ENCODE peak calls at places on chromosomes 1 and 21, in ten cellular contexts. One of them, this sample, is unnamed.
A peak's percentile ranks its signal among the peaks of the same experiment; 100 is the strongest.

GRCh38 chr1:30762152-30762930 is 4.8 kb upstream of the LAPTM5 start:
- DNase-seq in GM23338: no peak
- DNase-seq in GM23248: no peak
- DNase-seq in osteoblast: peak; percentile 13
- DNase-seq in neural progenitor cell: no peak
- DNase-seq in OCI-LY7: no peak
- DNase-seq in HCT116: no peak
- DNase-seq in PC-9: no peak
- DNase-seq in IMR-90: no peak
- DNase-seq in K562: no peak
- DNase-seq in this sample: no peak

GRCh38 chr1:161921990-161922389 is 101.7 kb downstream of the OLFML2B start:
- DNase-seq in GM23248: peak; percentile 83
- DNase-seq in PC-9: no peak
- DNase-seq in IMR-90: peak; percentile 68
- DNase-seq in K562: no peak
- DNase-seq in osteoblast: no peak
- DNase-seq in GM23338: no peak
- DNase-seq in OCI-LY7: no peak
- DNase-seq in neural progenitor cell: no peak
- DNase-seq in HCT116: no peak
- DNase-seq in this sample: peak; percentile 61

GRCh38 chr21:42427809-42428419 is 24.2 kb downstream of the UBASH3A start:
- DNase-seq in IMR-90: no peak
- DNase-seq in PC-9: no peak
- DNase-seq in GM23338: no peak
- DNase-seq in HCT116: no peak
- DNase-seq in OCI-LY7: no peak
- DNase-seq in neural progenitor cell: no peak
- DNase-seq in osteoblast: no peak
- DNase-seq in K562: no peak
- DNase-seq in GM23248: no peak
- DNase-seq in this sample: no peak

GRCh38 chr1:14597343-14598006 is 1.0 kb upstream of the KAZN start:
- DNase-seq in GM23338: peak; percentile 81
- DNase-seq in osteoblast: no peak
- DNase-seq in K562: no peak
- DNase-seq in HCT116: no peak
- DNase-seq in PC-9: no peak
- DNase-seq in neural progenitor cell: peak; percentile 56
- DNase-seq in GM23248: no peak
- DNase-seq in OCI-LY7: no peak
- DNase-seq in IMR-90: no peak
- DNase-seq in this sample: no peak

GRCh38 chr1:228334226-228334935 is 72.3 kb downstream of the TRIM11 start:
- DNase-seq in GM23248: no peak
- DNase-seq in IMR-90: no peak
- DNase-seq in osteoblast: peak; percentile 52
- DNase-seq in GM23338: no peak
- DNase-seq in HCT116: no peak
- DNase-seq in OCI-LY7: no peak
- DNase-seq in K562: no peak
- DNase-seq in PC-9: no peak
- DNase-seq in neural progenitor cell: no peak
- DNase-seq in this sample: no peak

GRCh38 chr1:151047591-151047924 is at the start of gene C1orf56:
- DNase-seq in HCT116: no peak
- DNase-seq in neural progenitor cell: peak; percentile 84
- DNase-seq in PC-9: no peak
- DNase-seq in GM23248: peak; percentile 82
- DNase-seq in K562: peak; percentile 73
- DNase-seq in IMR-90: peak; percentile 60
- DNase-seq in osteoblast: peak; percentile 95
- DNase-seq in GM23338: peak; percentile 88
- DNase-seq in OCI-LY7: no peak
- DNase-seq in this sample: peak; percentile 66

GRCh38 chr1:248243204-248243603 is 12.0 kb downstream of the OR2M4 start:
- DNase-seq in K562: peak; percentile 23
- DNase-seq in PC-9: no peak
- DNase-seq in IMR-90: peak; percentile 3
- DNase-seq in GM23248: peak; percentile 61
- DNase-seq in HCT116: no peak
- DNase-seq in GM23338: peak; percentile 61
- DNase-seq in neural progenitor cell: peak; percentile 15
- DNase-seq in OCI-LY7: peak; percentile 46
- DNase-seq in osteoblast: peak; percentile 62
- DNase-seq in this sample: peak; percentile 15

GRCh38 chr1:49163041-49163440 is 386.4 kb upstream of the BEND5 start:
- DNase-seq in IMR-90: no peak
- DNase-seq in OCI-LY7: no peak
- DNase-seq in neural progenitor cell: no peak
- DNase-seq in HCT116: no peak
- DNase-seq in GM23248: peak; percentile 29
- DNase-seq in PC-9: no peak
- DNase-seq in K562: no peak
- DNase-seq in osteoblast: no peak
- DNase-seq in GM23338: no peak
- DNase-seq in this sample: no peak

GRCh38 chr1:32774950-32775634 is 42.1 kb downstream of the YARS1 start:
- DNase-seq in osteoblast: no peak
- DNase-seq in K562: no peak
- DNase-seq in neural progenitor cell: no peak
- DNase-seq in PC-9: peak; percentile 59
- DNase-seq in HCT116: no peak
- DNase-seq in IMR-90: peak; percentile 61
- DNase-seq in GM23338: no peak
- DNase-seq in OCI-LY7: no peak
- DNase-seq in GM23248: peak; percentile 63
- DNase-seq in this sample: peak; percentile 61

GRCh38 chr1:209246660-209247059 is 336.9 kb upstream of the CAMK1G start:
- DNase-seq in neural progenitor cell: no peak
- DNase-seq in K562: no peak
- DNase-seq in OCI-LY7: no peak
- DNase-seq in PC-9: no peak
- DNase-seq in osteoblast: peak; percentile 88
- DNase-seq in IMR-90: peak; percentile 5
- DNase-seq in HCT116: no peak
- DNase-seq in GM23338: no peak
- DNase-seq in GM23248: peak; percentile 16
- DNase-seq in this sample: peak; percentile 37

GRCh38 chr1:98003442-98003841 is 82.6 kb upstream of the DPYD start:
- DNase-seq in K562: no peak
- DNase-seq in PC-9: no peak
- DNase-seq in neural progenitor cell: no peak
- DNase-seq in osteoblast: no peak
- DNase-seq in OCI-LY7: no peak
- DNase-seq in IMR-90: no peak
- DNase-seq in HCT116: no peak
- DNase-seq in GM23338: no peak
- DNase-seq in GM23248: no peak
- DNase-seq in this sample: no peak

GRCh38 chr1:15941899-15942660 is 33.8 kb downstream of the ZBTB17 start:
- DNase-seq in neural progenitor cell: no peak
- DNase-seq in IMR-90: no peak
- DNase-seq in GM23248: no peak
- DNase-seq in osteoblast: peak; percentile 81
- DNase-seq in OCI-LY7: no peak
- DNase-seq in GM23338: no peak
- DNase-seq in PC-9: no peak
- DNase-seq in HCT116: no peak
- DNase-seq in K562: no peak
- DNase-seq in this sample: no peak

GRCh38 chr1:15944308-15945010 is 31.4 kb downstream of the ZBTB17 start:
- DNase-seq in HCT116: no peak
- DNase-seq in GM23338: peak; percentile 52
- DNase-seq in K562: no peak
- DNase-seq in osteoblast: peak; percentile 69
- DNase-seq in GM23248: no peak
- DNase-seq in OCI-LY7: no peak
- DNase-seq in neural progenitor cell: no peak
- DNase-seq in IMR-90: no peak
- DNase-seq in PC-9: no peak
- DNase-seq in this sample: no peak

GRCh38 chr1:15941044-15941840 is 34.7 kb downstream of the ZBTB17 start:
- DNase-seq in K562: no peak
- DNase-seq in GM23248: no peak
- DNase-seq in neural progenitor cell: no peak
- DNase-seq in PC-9: no peak
- DNase-seq in osteoblast: peak; percentile 63
- DNase-seq in GM23338: no peak
- DNase-seq in HCT116: no peak
- DNase-seq in OCI-LY7: no peak
- DNase-seq in IMR-90: no peak
- DNase-seq in this sample: no peak

GRCh38 chr1:15943515-15944307 is 32.2 kb downstream of the ZBTB17 start:
- DNase-seq in OCI-LY7: no peak
- DNase-seq in IMR-90: no peak
- DNase-seq in neural progenitor cell: no peak
- DNase-seq in GM23338: no peak
- DNase-seq in GM23248: no peak
- DNase-seq in K562: no peak
- DNase-seq in PC-9: no peak
- DNase-seq in HCT116: no peak
- DNase-seq in osteoblast: peak; percentile 66
- DNase-seq in this sample: no peak

DNA sequence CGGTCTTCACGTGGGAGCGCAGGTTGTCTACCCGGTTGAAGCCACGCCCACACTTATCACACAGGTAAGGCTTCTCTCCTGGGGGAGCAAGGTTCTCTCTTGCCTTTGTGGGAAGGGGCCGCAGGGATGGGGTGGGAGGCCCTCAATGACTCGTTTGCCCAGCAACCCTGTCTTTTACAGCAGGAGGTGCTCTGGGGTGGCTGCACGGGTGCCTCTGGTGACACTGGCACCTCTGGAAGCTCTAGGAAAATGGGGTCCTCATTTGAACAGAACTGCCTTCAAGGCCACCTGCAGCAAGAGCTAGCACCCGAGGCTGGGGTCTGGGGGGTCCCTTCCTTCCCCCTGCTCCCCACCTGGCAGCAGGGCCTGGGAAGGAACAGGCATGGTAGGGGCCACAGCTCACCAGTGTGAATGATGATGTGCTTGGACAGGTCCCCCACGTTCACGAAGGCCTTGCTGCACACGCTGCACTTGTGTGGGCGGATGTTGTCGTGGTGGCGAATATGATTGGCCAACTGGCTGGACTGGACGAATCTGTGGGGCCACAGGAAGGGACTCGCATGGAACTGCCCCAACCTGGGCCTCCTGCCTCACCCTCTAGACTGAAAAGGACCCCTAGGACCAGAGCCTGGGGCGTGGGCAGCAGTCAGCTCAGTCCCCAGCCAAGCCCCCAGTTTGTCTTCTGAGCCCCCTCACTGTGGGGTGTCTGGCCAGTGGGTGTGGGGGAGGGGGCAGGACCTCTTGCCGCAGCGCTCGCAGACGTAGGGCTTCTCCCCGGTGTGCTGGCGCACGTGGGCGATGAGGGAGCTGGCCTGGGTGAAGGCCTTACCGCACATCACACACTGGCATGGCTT is 33.0 kb downstream of the ZBTB17 start:
- DNase-seq in K562: no peak
- DNase-seq in HCT116: no peak
- DNase-seq in osteoblast: peak; percentile 82
- DNase-seq in GM23248: no peak
- DNase-seq in PC-9: no peak
- DNase-seq in GM23338: no peak
- DNase-seq in OCI-LY7: no peak
- DNase-seq in neural progenitor cell: no peak
- DNase-seq in IMR-90: no peak
- DNase-seq in this sample: no peak
- H4K20me1 ChIP-seq in K562: no peaks in the 10 kb centered on the region
- H4K20me1 ChIP-seq in HCT116: no peaks in the 10 kb centered on the region
- H4K20me1 ChIP-seq in osteoblast: peaks cover 14% of the 10 kb centered on the region
- H4K20me1 ChIP-seq in GM23248: no peaks in the 10 kb centered on the region
- H4K20me1 ChIP-seq in PC-9: no peaks in the 10 kb centered on the region
- H4K20me1 ChIP-seq in GM23338: no peaks in the 10 kb centered on the region
- H4K20me1 ChIP-seq in OCI-LY7: no peaks in the 10 kb centered on the region
- H4K20me1 ChIP-seq in neural progenitor cell: peaks cover 13% of the 10 kb centered on the region
- H4K20me1 ChIP-seq in IMR-90: peaks cover 3% of the 10 kb centered on the region
- H4K20me1 ChIP-seq in this sample: no peaks in the 10 kb centered on the region

GRCh38 chr1:9316512-9316911 is 23.8 kb downstream of the SPSB1 start:
- DNase-seq in osteoblast: peak; percentile 51
- DNase-seq in IMR-90: no peak
- DNase-seq in K562: no peak
- DNase-seq in GM23338: no peak
- DNase-seq in neural progenitor cell: no peak
- DNase-seq in OCI-LY7: no peak
- DNase-seq in HCT116: no peak
- DNase-seq in GM23248: no peak
- DNase-seq in PC-9: no peak
- DNase-seq in this sample: no peak
- H4K20me1 ChIP-seq in osteoblast: peaks cover 69% of the 10 kb centered on the region
- H4K20me1 ChIP-seq in IMR-90: peaks cover 97% of the 10 kb centered on the region
- H4K20me1 ChIP-seq in K562: peaks cover 30% of the 10 kb centered on the region
- H4K20me1 ChIP-seq in GM23338: no peaks in the 10 kb centered on the region
- H4K20me1 ChIP-seq in neural progenitor cell: peaks cover 13% of the 10 kb centered on the region
- H4K20me1 ChIP-seq in OCI-LY7: no peaks in the 10 kb centered on the region
- H4K20me1 ChIP-seq in HCT116: no peaks in the 10 kb centered on the region
- H4K20me1 ChIP-seq in GM23248: no peaks in the 10 kb centered on the region
- H4K20me1 ChIP-seq in PC-9: no peaks in the 10 kb centered on the region
- H4K20me1 ChIP-seq in this sample: peaks cover 2% of the 10 kb centered on the region

DNA sequence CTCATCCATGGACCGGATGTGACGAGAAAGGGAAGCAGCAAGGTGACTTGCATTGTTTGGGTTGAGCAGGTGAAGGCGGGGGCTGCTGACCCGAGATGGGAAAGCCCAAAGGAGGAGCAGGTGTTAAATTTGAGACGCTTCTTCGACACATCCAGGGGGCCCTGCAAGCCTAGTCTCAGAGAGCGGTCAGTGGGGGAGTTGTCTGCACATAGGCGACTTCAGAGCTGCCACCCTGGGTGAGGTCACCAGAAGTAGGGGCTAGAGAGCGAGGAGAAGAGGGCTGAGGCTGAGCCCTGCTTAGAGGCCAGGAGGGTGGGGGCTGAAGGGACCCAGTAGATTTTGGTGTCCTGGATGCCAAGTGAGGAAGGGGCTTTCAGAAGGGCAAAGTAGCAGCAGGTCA is 67.2 kb downstream of the SPSB1 start:
- DNase-seq in osteoblast: no peak
- DNase-seq in HCT116: no peak
- DNase-seq in neural progenitor cell: no peak
- DNase-seq in GM23338: no peak
- DNase-seq in OCI-LY7: no peak
- DNase-seq in GM23248: no peak
- DNase-seq in PC-9: no peak
- DNase-seq in IMR-90: no peak
- DNase-seq in K562: no peak
- DNase-seq in this sample: no peak
- H4K20me1 ChIP-seq in osteoblast: peaks cover 70% of the 10 kb centered on the region
- H4K20me1 ChIP-seq in HCT116: no peaks in the 10 kb centered on the region
- H4K20me1 ChIP-seq in neural progenitor cell: no peaks in the 10 kb centered on the region
- H4K20me1 ChIP-seq in GM23338: no peaks in the 10 kb centered on the region
- H4K20me1 ChIP-seq in OCI-LY7: no peaks in the 10 kb centered on the region
- H4K20me1 ChIP-seq in GM23248: no peaks in the 10 kb centered on the region
- H4K20me1 ChIP-seq in PC-9: no peaks in the 10 kb centered on the region
- H4K20me1 ChIP-seq in IMR-90: peaks cover 92% of the 10 kb centered on the region
- H4K20me1 ChIP-seq in K562: peaks cover 17% of the 10 kb centered on the region
- H4K20me1 ChIP-seq in this sample: no peaks in the 10 kb centered on the region

DNA sequence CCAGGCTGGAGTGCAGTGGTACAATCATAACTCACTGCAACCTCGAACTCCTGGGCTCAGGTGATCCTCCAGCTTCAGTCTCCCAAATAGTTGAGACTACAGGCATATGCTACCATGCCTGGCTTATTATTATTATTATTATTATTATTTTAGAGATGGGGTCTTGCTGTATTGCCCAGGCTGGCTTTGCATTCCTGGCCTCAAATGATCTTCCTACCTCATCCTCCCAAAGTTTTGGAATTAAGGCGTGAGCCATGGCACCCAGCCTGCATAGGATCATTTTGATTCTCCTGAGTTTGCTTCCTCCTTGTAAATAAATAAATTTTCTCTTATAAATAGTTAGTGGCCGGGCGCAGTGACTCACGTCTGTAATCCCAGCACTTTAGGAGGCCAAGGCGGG is 6.2 kb downstream of the DDI2 start:
- DNase-seq in neural progenitor cell: no peak
- DNase-seq in GM23338: no peak
- DNase-seq in PC-9: no peak
- DNase-seq in GM23248: no peak
- DNase-seq in K562: no peak
- DNase-seq in OCI-LY7: no peak
- DNase-seq in HCT116: no peak
- DNase-seq in IMR-90: no peak
- DNase-seq in osteoblast: no peak
- DNase-seq in this sample: no peak
- H4K20me1 ChIP-seq in neural progenitor cell: peaks cover 67% of the 10 kb centered on the region
- H4K20me1 ChIP-seq in GM23338: peaks cover 64% of the 10 kb centered on the region
- H4K20me1 ChIP-seq in PC-9: peaks cover 39% of the 10 kb centered on the region
- H4K20me1 ChIP-seq in GM23248: no peaks in the 10 kb centered on the region
- H4K20me1 ChIP-seq in K562: peaks cover 4% of the 10 kb centered on the region
- H4K20me1 ChIP-seq in OCI-LY7: peaks cover 25% of the 10 kb centered on the region
- H4K20me1 ChIP-seq in HCT116: peaks cover 8% of the 10 kb centered on the region
- H4K20me1 ChIP-seq in IMR-90: peaks cover 38% of the 10 kb centered on the region
- H4K20me1 ChIP-seq in osteoblast: peaks cover 33% of the 10 kb centered on the region
- H4K20me1 ChIP-seq in this sample: peaks cover 2% of the 10 kb centered on the region